ENCODE peak calls at places on chromosomes 16 and 17, in four cellular contexts. E is cardiac muscle cell, T is HCT116, B is WTC11. S is an unnamed sample.

GRCh38 chr16:26454102-26454501 is 612.6 kb upstream of the C16orf82 start:
- DNase-seq in E (no peak), T (no peak), B (no peak), S (no peak)

GRCh38 chr16:69848635-69849545 is 86.8 kb downstream of the WWP2 start:
- DNase-seq in E (peak; percentile 91), T (no peak), B (no peak), S (peak; percentile 76)

GRCh38 chr16:54050281-54051210 is 236.0 kb downstream of the IRX3 start:
- DNase-seq in E (no peak), T (no peak), B (no peak), S (no peak)

GRCh38 chr17:48541574-48542113 is 3.3 kb downstream of the HOXB2 start:
- DNase-seq in E (peak; percentile 85), T (no peak), B (no peak), S (no peak)

GRCh38 chr17:43844241-43844640 is 2.7 kb upstream of the CD300LG start:
- DNase-seq in E (no peak), T (no peak), B (no peak), S (no peak)

GRCh38 chr17:17028059-17028877 is 14.0 kb upstream of the MPRIP start:
- DNase-seq in E (peak; percentile 75), T (peak; percentile 94), B (peak; percentile 77), S (no peak)

GRCh38 chr16:73071131-73071940 is 23.4 kb upstream of the ZFHX3 start:
- DNase-seq in E (peak; percentile 73), T (no peak), B (peak; percentile 71), S (no peak)

GRCh38 chr16:72493681-72494415 is 321.9 kb upstream of the PMFBP1 start:
- DNase-seq in E (peak; percentile 47), T (no peak), B (no peak), S (peak; percentile 34)

GRCh38 chr16:17211797-17212196 is 259.0 kb downstream of the XYLT1 start:
- DNase-seq in E (no peak), T (peak; percentile 15), B (peak; percentile 65), S (no peak)

GRCh38 chr16:80197790-80198201 is 343.0 kb upstream of the DYNLRB2 start:
- DNase-seq in E (peak; percentile 71), T (no peak), B (no peak), S (peak; percentile 74)

GRCh38 chr16:86768999-86769398 is 190.7 kb downstream of the FOXL1 start:
- DNase-seq in E (no peak), T (no peak), B (no peak), S (no peak)

GRCh38 chr16:17483266-17483864 is 12.6 kb upstream of the XYLT1 start:
- DNase-seq in E (no peak), T (no peak), B (no peak), S (no peak)

GRCh38 chr16:69089091-69089912 is 16.2 kb upstream of the HAS3 start:
- DNase-seq in E (no peak), T (no peak), B (peak; percentile 48), S (no peak)

GRCh38 chr16:55728797-55729196 is 73.0 kb downstream of the SLC6A2 start:
- DNase-seq in E (no peak), T (no peak), B (no peak), S (no peak)

GRCh38 chr16:3259097-3259496 is 2.7 kb upstream of the MEFV start:
- DNase-seq in E (peak; percentile 55), T (no peak), B (no peak), S (no peak)

GRCh38 chr17:2292100-2292499 is 11.5 kb downstream of the SMG6 start:
- DNase-seq in E (no peak), T (no peak), B (no peak), S (no peak)

GRCh38 chr16:11238272-11239202 is 17.5 kb downstream of the SOCS1 start:
- DNase-seq in E (no peak), T (no peak), B (no peak), S (no peak)

GRCh38 chr16:11871193-11871592 is 19.9 kb upstream of the RSL1D1 start:
- DNase-seq in E (peak; percentile 48), T (no peak), B (peak; percentile 28), S (no peak)

GRCh38 chr16:49731911-49732310 is 124.0 kb downstream of the ZNF423 start:
- DNase-seq in E (no peak), T (no peak), B (no peak), S (no peak)

GRCh38 chr17:67573987-67574657 is 143.6 kb upstream of the NOL11 start:
- DNase-seq in E (no peak), T (no peak), B (no peak), S (no peak)

GRCh38 chr16:5001986-5002385 is 31.7 kb downstream of the NAGPA start:
- DNase-seq in E (no peak), T (no peak), B (no peak), S (no peak)

GRCh38 chr17:74340470-74341023 is 14.5 kb downstream of the KIF19 start:
- DNase-seq in E (no peak), T (no peak), B (no peak), S (no peak)

GRCh38 chr17:56358651-56359050 is 205.4 kb downstream of the ANKFN1 start:
- DNase-seq in E (no peak), T (peak; percentile 22), B (no peak), S (no peak)

GRCh38 chr16:68486671-68487495 is 38.6 kb upstream of the SMPD3 start:
- DNase-seq in E (no peak), T (no peak), B (no peak), S (no peak)

GRCh38 chr17:33152793-33153192 is 140.3 kb downstream of the ASIC2 start:
- DNase-seq in E (no peak), T (no peak), B (no peak), S (no peak)

GRCh38 chr17:78144736-78145641 is 1.2 kb upstream of the C17orf99 start:
- DNase-seq in E (peak; percentile 18), T (no peak), B (no peak), S (no peak)

DNA sequence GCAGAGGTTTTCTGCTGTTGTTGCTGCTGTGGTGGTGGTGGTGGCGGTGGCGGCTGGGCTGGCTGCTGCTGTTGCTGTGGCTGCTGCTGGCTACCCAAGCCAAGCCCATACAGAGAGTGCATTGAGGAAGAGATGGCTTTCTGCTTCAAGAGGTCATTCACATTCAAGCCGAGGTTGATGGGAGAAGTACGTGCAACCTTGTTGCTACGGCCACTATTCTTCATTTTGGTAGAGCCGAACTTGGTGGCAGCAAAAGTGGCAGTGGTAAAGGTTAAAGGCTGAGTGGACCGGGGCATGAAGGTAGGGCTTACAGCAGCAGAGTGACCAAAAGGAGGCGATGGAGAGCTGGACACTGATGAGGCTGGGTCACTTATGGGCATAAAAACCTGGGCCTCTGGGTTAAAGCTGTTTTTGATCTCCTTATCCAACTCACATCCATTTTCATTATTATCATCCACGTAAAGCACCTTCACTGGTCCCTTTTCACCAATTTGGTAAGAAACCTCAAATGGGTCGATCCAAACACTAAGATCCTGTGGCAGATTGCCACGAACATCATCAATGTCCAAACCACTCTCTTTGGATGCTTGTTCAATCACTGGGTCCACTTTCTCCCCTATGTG is 2.8 kb downstream of the TOB1 start:
- DNase-seq in E (peak; percentile 48), T (peak; percentile 36), B (peak; percentile 65), S (no peak)
- TF ChIP-seq CTCF in E (peak; percentile 59), T (peak; percentile 93), B (peak; percentile 38), S (peak; percentile 30)

GRCh38 chr17:45096141-45096540 is 35.0 kb downstream of the NMT1 start:
- DNase-seq in E (peak; percentile 44), T (peak; percentile 13), B (no peak), S (no peak)
- TF ChIP-seq CTCF in E (peak; percentile 59), T (peak; percentile 59), B (no peak), S (peak; percentile 51)

GRCh38 chr16:81790277-81790676 is 11.2 kb downstream of the PLCG2 start:
- DNase-seq in E (no peak), T (no peak), B (no peak), S (no peak)
- TF ChIP-seq CTCF in E (no peak), T (no peak), B (no peak), S (no peak)

DNA sequence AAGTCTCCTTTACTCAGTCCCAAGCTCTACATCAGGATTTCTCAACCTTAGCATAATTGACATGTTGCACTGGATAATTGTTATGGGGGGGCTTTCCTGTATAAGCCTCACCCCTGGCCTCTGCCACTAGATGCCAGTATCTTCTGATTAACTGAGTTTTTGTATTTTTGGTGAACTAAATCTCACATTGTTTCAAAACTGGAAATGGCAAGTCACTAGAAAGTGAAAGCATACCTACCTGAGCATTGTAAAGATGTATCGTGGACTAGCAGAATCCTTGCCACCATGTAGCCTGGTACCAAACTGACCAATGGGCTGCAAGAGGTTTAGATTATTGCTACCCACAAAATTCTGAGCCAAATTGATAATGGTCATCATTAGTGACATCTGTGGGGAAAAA is 15.0 kb downstream of the TOP2A start:
- DNase-seq in E (no peak), T (no peak), B (no peak), S (no peak)
- TF ChIP-seq CTCF in E (no peak), T (no peak), B (no peak), S (no peak)